ENCODE peak calls at places on chromosomes 12 and 14, in six cellular contexts. W is Peyer's patch; A is stimulated activated CD8-positive, alpha-beta memory T cell treated with anti-CD3 and anti-CD28 coated beads, Interleukin-15, amount 100 ng/mL, for 4 hours; S is A549; U is NCI-H774; P is ACHN. T is an unnamed sample.
A peak's percentile ranks its signal among the peaks of the same experiment; 100 is the strongest.

GRCh38 chr12:122031342-122032216 is 9.9 kb downstream of the BCL7A start:
- DNase-seq in S (peak; percentile 51), U (no peak), A (no peak), W (peak; percentile 51), P (peak; percentile 56), T (no peak)

GRCh38 chr12:117792471-117792870 is 176.3 kb downstream of the KSR2 start:
- DNase-seq in W (no peak), U (no peak), P (no peak), S (peak; percentile 40), A (no peak), T (no peak)

GRCh38 chr14:100617715-100618693 is 30.8 kb upstream of the BEGAIN start:
- DNase-seq in W (no peak), S (no peak), U (no peak), P (no peak), A (no peak), T (no peak)

GRCh38 chr14:90388437-90388836 is 8.4 kb upstream of the CALM1 start:
- DNase-seq in S (peak; percentile 79), U (no peak), W (no peak), A (no peak), P (peak; percentile 82), T (peak; percentile 38)

GRCh38 chr12:19035552-19035951 is 94.0 kb upstream of the PLEKHA5 start:
- DNase-seq in A (no peak), W (no peak), U (no peak), S (no peak), P (no peak), T (no peak)

GRCh38 chr12:93089805-93090569 is 160.9 kb upstream of the EEA1 start:
- DNase-seq in W (no peak), P (peak; percentile 36), S (peak; percentile 83), U (no peak), A (no peak), T (peak; percentile 89)

GRCh38 chr12:68349083-68349700 is 17.0 kb upstream of the MDM1 start:
- DNase-seq in U (no peak), W (no peak), P (peak; percentile 54), S (no peak), A (no peak), T (no peak)

GRCh38 chr14:65808390-65808789 is 395.9 kb downstream of the FUT8 start:
- DNase-seq in U (no peak), S (no peak), W (no peak), P (no peak), A (no peak), T (no peak)

GRCh38 chr14:97298331-97298730 is 501.1 kb downstream of the VRK1 start:
- DNase-seq in P (no peak), W (no peak), U (no peak), S (peak; percentile 7), A (no peak), T (no peak)

GRCh38 chr14:25048170-25049126 is 1.5 kb downstream of the STXBP6 start:
- DNase-seq in P (no peak), A (no peak), U (no peak), S (no peak), W (no peak), T (no peak)

GRCh38 chr12:94174576-94174975 is 26.2 kb downstream of the PLXNC1 start:
- DNase-seq in S (no peak), U (no peak), P (no peak), W (peak; percentile 79), A (no peak), T (no peak)

GRCh38 chr14:57501039-57501557 is 7.4 kb upstream of the CCDC198 start:
- DNase-seq in W (no peak), S (no peak), A (no peak), P (no peak), U (no peak), T (no peak)

GRCh38 chr14:95222151-95222631 is 64.9 kb upstream of the DICER1 start:
- DNase-seq in S (no peak), U (no peak), P (peak; percentile 12), W (no peak), A (no peak), T (no peak)

GRCh38 chr14:54147285-54147684 is 190.7 kb upstream of the BMP4 start:
- DNase-seq in A (no peak), S (peak; percentile 2), P (no peak), W (no peak), U (no peak), T (no peak)

GRCh38 chr14:104135121-104135903 is 3.1 kb upstream of the KIF26A start:
- DNase-seq in P (peak; percentile 11), U (no peak), W (no peak), A (no peak), S (peak; percentile 72), T (no peak)

GRCh38 chr12:73445658-73446324 is 1091.8 kb upstream of the ATXN7L3B start:
- DNase-seq in A (no peak), P (no peak), U (no peak), W (no peak), S (no peak), T (no peak)

GRCh38 chr12:120979862-120980696 is 1.7 kb downstream of the HNF1A start:
- DNase-seq in P (peak; percentile 65), A (no peak), U (no peak), W (no peak), S (peak; percentile 82), T (no peak)

GRCh38 chr12:49019435-49020317 is 1.1 kb upstream of the PRKAG1 start:
- DNase-seq in U (no peak), P (peak; percentile 82), S (peak; percentile 67), A (no peak), W (peak; percentile 47), T (no peak)

GRCh38 chr12:2240390-2240789 is 187.6 kb downstream of the CACNA1C start:
- DNase-seq in U (no peak), A (no peak), W (no peak), P (no peak), S (no peak), T (no peak)

GRCh38 chr12:91918431-91918830 is 227.2 kb downstream of the BTG1 start:
- DNase-seq in S (no peak), A (no peak), U (no peak), W (no peak), P (no peak), T (no peak)